ENCODE peak calls at places on chromosomes 6 and 20, in four cellular contexts. H is astrocyte, T is DND-41, N is bronchial epithelial cell. K is an unnamed sample. For H3K36me3, the result is how much of the 10 kb centered on the place peaks cover.

GRCh38 chr6:56491606-56492328 is 150.9 kb downstream of the DST start:
- DNase-seq in N (no peak), H (peak), T (no peak), K (no peak)

GRCh38 chr20:42027746-42028268 is 409.6 kb upstream of the CHD6 start:
- DNase-seq in T (no peak), H (no peak), N (no peak), K (no peak)

GRCh38 chr6:53815381-53816119 is 20.7 kb downstream of the LRRC1 start:
- DNase-seq in H (no peak), T (no peak), N (no peak), K (no peak)

GRCh38 chr6:18263561-18264337 is 581 bp downstream of the DEK start:
- DNase-seq in N (no peak), T (peak), H (peak), K (peak)

GRCh38 chr6:22350109-22350508 is 53.3 kb upstream of the PRL start:
- DNase-seq in N (no peak), T (no peak), H (no peak), K (no peak)

GRCh38 chr20:58372836-58373235 is 16.2 kb upstream of the VAPB start:
- DNase-seq in T (no peak), H (no peak), N (no peak), K (no peak)

GRCh38 chr6:118719351-118720124 is 68.1 kb upstream of the CEP85L start:
- DNase-seq in N (no peak), T (peak), H (no peak), K (peak)

GRCh38 chr6:170473226-170473789 is 79.8 kb downstream of the PSMB1 start:
- DNase-seq in N (no peak), H (no peak), T (no peak), K (no peak)

GRCh38 chr6:16392010-16392409 is 153.6 kb downstream of the GMPR start:
- DNase-seq in N (no peak), H (no peak), T (no peak), K (no peak)

GRCh38 chr6:95469511-95469910 is 107.8 kb upstream of the MANEA start:
- DNase-seq in H (no peak), N (no peak), T (no peak), K (no peak)

GRCh38 chr20:8661229-8662023 is 407.5 kb upstream of the PLCB4 start:
- DNase-seq in N (no peak), H (no peak), T (no peak), K (no peak)

GRCh38 chr20:7806831-7807230 is 133.4 kb downstream of the HAO1 start:
- DNase-seq in N (peak), H (no peak), T (no peak), K (no peak)

GRCh38 chr6:8321671-8322404 is 113.5 kb downstream of the SLC35B3 start:
- DNase-seq in N (peak), H (no peak), T (no peak), K (no peak)

GRCh38 chr6:21186479-21187055 is 407.0 kb upstream of the SOX4 start:
- DNase-seq in T (no peak), N (no peak), H (peak), K (no peak)

GRCh38 chr6:121791396-121792315 is 356.2 kb downstream of the GJA1 start:
- DNase-seq in N (no peak), H (no peak), T (no peak), K (no peak)

GRCh38 chr20:38149880-38150594 is 15.0 kb downstream of the TGM2 start:
- DNase-seq in H (no peak), T (no peak), N (no peak), K (no peak)

GRCh38 chr20:17680128-17680835 is 1.8 kb downstream of the RRBP1 start:
- DNase-seq in T (peak), H (peak), N (peak), K (no peak)

GRCh38 chr6:35084041-35084491 is 57.1 kb downstream of the TCP11 start:
- DNase-seq in H (no peak), T (no peak), N (no peak), K (no peak)

GRCh38 chr6:35083507-35083906 is 57.6 kb downstream of the TCP11 start:
- DNase-seq in T (no peak), N (no peak), H (no peak), K (no peak)

GRCh38 chr6:35085359-35086281 is 55.5 kb downstream of the TCP11 start:
- DNase-seq in T (peak), N (no peak), H (no peak), K (no peak)

GRCh38 chr6:35086282-35086632 is 54.9 kb downstream of the TCP11 start:
- DNase-seq in T (no peak), N (no peak), H (no peak), K (no peak)

DNA sequence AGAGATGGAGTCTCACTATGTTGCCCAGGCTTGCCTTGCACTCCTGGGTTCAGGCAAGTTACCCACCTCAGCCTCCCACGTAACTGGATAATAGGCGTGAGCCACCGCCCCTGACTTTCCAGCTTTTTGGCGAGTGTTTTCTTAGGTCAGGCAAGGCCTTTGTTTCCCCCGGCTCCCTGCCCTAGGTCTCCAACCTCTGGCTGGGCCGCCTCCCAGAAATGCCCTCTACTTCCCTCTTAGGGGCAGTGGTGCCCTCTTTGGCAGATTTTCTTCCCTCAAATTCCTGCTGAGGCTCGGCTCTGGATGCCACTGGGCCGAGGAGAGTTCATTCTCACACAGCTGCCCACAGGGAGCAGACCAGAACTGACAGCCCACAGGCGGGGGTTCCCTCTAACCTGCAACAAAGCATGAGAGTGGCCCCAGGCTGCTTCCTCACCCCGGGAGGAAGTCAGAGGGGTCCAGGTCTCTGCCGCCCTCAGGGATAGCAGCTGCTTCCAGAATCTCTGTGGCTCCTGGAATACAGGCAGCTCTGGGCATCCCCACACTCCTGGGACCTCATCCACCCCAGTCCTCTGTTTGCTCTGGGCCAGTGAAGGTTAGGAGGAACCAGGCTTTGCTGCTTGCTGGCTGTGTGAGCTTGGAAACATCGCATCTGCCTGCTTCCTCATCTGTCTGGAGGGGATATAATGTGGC is 56.5 kb downstream of the TCP11 start:
- DNase-seq in H (no peak), T (no peak), N (no peak), K (no peak)
- H3K36me3 ChIP-seq in H (under half), T (under half), N (under half), K (under half)

GRCh38 chr6:166589786-166590574 is 3.5 kb upstream of the RAMACL start:
- DNase-seq in T (no peak), N (no peak), H (no peak), K (no peak)

GRCh38 chr6:166587631-166588413 is 1.3 kb upstream of the RAMACL start:
- DNase-seq in H (no peak), T (no peak), N (no peak), K (no peak)

GRCh38 chr6:166591026-166591425 is 4.5 kb upstream of the RAMACL start:
- DNase-seq in T (no peak), N (no peak), H (no peak), K (no peak)

GRCh38 chr6:166589334-166589731 is 2.9 kb upstream of the RAMACL start:
- DNase-seq in T (no peak), N (no peak), H (no peak), K (no peak)

DNA sequence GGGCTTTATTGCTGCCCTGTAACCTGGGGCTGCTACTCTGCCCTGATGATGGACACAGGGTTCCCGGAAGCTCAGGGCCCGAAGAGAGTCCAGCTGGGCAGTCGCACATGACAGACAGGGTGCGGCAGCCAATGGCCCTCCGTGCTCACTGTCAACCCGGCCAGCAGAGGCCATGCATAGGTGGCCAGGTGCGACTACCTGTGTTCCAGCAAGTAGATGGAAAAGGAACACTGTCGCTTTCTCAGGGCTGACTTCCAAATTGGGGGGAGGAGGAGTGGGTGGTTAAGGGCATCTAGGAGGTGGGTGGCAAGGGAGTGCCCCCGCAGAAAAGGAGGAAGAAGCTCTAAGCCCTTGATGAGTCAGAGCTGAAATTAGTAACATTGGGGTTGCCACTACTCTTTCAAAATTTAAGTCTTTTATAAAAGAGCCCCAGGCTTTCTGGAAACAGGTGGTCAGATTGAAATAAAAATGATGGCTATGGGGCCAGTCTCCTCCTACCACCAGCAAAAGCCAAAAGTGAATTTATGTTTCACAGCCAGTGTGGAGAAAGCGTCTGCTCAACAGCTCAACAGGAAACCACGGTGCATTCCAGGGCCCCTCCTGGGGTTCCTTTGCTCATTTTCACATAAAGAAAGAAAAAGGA is 2.3 kb upstream of the RAMACL start:
- DNase-seq in T (no peak), H (peak), N (peak), K (no peak)
- H3K4me3 ChIP-seq in T (no peak), H (no peak), N (no peak), K (no peak)

DNA sequence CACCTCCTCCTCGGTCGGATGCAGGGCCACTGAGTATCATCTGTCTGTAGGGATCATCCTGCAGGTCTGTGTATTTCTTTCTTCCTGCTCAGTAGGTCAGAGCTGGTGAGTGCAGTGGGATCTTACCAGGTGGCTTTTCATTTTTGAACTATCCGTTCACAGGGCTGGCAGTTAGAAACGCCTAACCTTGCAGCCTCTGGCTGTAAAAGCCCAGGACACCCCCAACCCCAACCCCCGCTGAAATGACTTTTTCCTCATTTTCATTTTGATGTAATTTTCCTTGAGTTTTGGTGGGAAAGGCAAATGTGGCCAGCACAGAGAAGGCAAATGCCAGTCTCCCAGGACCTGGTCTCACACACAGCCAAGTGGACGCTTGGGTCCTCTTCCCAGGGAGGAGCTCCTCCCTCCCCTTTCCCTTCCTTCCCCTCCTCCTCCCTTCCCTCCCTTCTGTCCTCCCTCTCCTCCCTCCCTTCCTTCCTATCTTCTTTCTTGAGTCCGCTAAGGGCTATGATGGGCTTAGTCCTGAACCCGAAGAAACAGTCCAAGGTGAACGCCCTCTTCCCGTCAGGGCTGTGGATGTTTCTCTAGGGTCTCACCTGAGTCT is 36.0 kb downstream of the TMEM242 start:
- DNase-seq in N (no peak), T (no peak), H (no peak), K (no peak)
- H3K36me3 ChIP-seq in N (under half), T (under half), H (under half), K (under half)

DNA sequence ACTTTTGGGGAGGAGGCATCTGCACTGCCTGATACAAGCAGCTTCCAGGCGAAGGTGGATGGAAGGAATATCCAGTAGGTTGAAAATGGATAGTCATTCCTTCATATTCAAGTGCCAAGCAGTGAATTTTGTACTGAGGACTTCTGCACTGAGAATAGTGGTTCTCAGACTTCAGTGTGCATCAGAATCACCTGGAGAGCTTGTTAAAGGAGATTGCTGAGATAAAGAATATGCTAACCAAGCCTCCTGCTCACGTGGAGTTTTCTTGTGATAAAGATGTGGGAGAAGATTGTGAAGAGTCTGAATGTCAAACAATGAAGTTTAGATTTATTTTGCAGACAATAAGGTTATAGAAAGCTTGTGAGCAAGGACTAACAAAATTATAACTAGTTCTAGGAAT is 97.8 kb downstream of the HFE start:
- DNase-seq in N (no peak), H (no peak), T (no peak), K (no peak)
- H3K4me3 ChIP-seq in N (no peak), H (no peak), T (no peak), K (no peak)

DNA sequence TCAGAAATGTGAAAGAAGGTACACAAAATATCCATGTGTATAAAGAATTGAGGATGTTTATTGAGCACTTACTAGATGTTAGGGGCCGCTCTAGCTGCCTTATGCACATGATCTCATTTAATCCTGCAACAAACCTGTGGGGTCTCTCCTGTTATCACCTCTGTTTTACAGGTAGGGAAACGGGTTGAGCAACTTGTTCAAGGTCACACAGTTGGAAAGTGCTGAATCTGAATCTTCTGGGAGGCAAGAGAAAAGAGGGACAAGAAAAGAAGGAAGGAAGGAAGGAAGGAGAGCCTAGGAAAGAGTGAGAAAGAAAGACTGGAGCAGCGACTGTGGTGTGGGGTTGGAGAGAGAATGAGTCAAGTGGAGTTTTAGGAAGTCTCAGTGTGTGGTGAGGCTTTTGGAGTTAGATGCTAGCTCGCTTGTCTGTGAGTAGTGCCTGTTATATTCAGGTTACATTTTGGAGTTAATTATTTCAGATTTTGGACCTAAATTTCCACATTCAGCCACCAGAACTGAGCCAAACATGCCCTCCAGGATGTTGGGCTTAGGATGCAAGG is 7.7 kb downstream of the CLPSL1 start:
- DNase-seq in T (no peak), H (no peak), N (no peak), K (no peak)
- H3K36me3 ChIP-seq in T (under half), H (under half), N (under half), K (under half)

GRCh38 chr6:26613201-26613600 is 16.4 kb downstream of the ABT1 start:
- DNase-seq in N (no peak), H (no peak), T (no peak), K (no peak)
- H3K4me3 ChIP-seq in N (no peak), H (no peak), T (no peak), K (no peak)

GRCh38 chr20:48957053-48957481 is 35.6 kb downstream of the ARFGEF2 start:
- DNase-seq in T (no peak), H (no peak), N (no peak), K (no peak)
- H3K36me3 ChIP-seq in T (half or more), H (under half), N (under half), K (half or more)